ENCODE peak calls at places on chromosomes 1 and 21, in nine cellular contexts. Z is sigmoid colon, P is heart left ventricle, D is transverse colon, O is Peyer's patch, Q is HCT116, H is spleen, E is ovary, W is IMR-90. J is an unnamed sample.

GRCh38 chr1:30681782-30682181 is 41.6 kb downstream of the MATN1 start:
- DNase-seq in Z (peak), P (peak), D (no peak), O (peak), Q (no peak), H (no peak), E (no peak), W (no peak), J (no peak)

GRCh38 chr1:39159224-39160036 is 45.1 kb upstream of the MACF1 start:
- DNase-seq in Z (no peak), P (no peak), D (peak), O (no peak), Q (peak), H (no peak), E (no peak), W (peak), J (no peak)

GRCh38 chr1:79716481-79716880 is 710.0 kb upstream of the ADGRL4 start:
- DNase-seq in Z (no peak), P (no peak), D (no peak), O (no peak), Q (peak), H (no peak), E (no peak), W (peak), J (no peak)

GRCh38 chr1:56084242-56084641 is 495.1 kb downstream of the PLPP3 start:
- DNase-seq in Z (no peak), P (no peak), D (no peak), O (no peak), Q (no peak), H (no peak), E (no peak), W (no peak), J (no peak)

GRCh38 chr1:110916669-110917306 is 43.8 kb downstream of the CD53 start:
- DNase-seq in Z (no peak), P (no peak), D (no peak), O (no peak), Q (peak), H (no peak), E (no peak), W (peak), J (no peak)

GRCh38 chr1:4801192-4801924 is 146.9 kb downstream of the AJAP1 start:
- DNase-seq in Z (peak), P (peak), D (peak), O (peak), Q (no peak), H (peak), E (peak), W (no peak), J (peak)

GRCh38 chr1:218034464-218034863 is 250.6 kb upstream of the RRP15 start:
- DNase-seq in Z (no peak), P (no peak), D (no peak), O (no peak), Q (no peak), H (no peak), E (no peak), W (no peak), J (no peak)

GRCh38 chr1:184753608-184754478 is 815 bp downstream of the EDEM3 start:
- DNase-seq in Z (peak), P (peak), D (peak), O (no peak), Q (no peak), H (peak), E (no peak), W (peak), J (no peak)

GRCh38 chr1:194033646-194034045 is 847.2 kb upstream of the B3GALT2 start:
- DNase-seq in Z (no peak), P (no peak), D (no peak), O (no peak), Q (no peak), H (no peak), E (no peak), W (no peak), J (no peak)

GRCh38 chr1:2826316-2826715 is 24.8 kb upstream of the TTC34 start:
- DNase-seq in Z (no peak), P (peak), D (no peak), O (no peak), Q (no peak), H (no peak), E (no peak), W (no peak), J (no peak)

GRCh38 chr1:63825111-63825510 is 51.3 kb downstream of the ROR1 start:
- DNase-seq in Z (no peak), P (no peak), D (no peak), O (no peak), Q (no peak), H (no peak), E (no peak), W (no peak), J (no peak)

GRCh38 chr1:9989773-9990172 is 7.3 kb upstream of the RBP7 start:
- DNase-seq in Z (no peak), P (no peak), D (no peak), O (no peak), Q (no peak), H (peak), E (no peak), W (no peak), J (no peak)

GRCh38 chr1:207860531-207860930 is 50.4 kb downstream of the CD34 start:
- DNase-seq in Z (no peak), P (no peak), D (no peak), O (no peak), Q (no peak), H (no peak), E (no peak), W (no peak), J (no peak)

GRCh38 chr1:39360726-39361125 is 130.7 kb upstream of the BMP8A start:
- DNase-seq in Z (no peak), P (no peak), D (no peak), O (no peak), Q (no peak), H (no peak), E (no peak), W (no peak), J (no peak)

GRCh38 chr21:33634254-33634653 is 7.3 kb downstream of the CRYZL1 start:
- DNase-seq in Z (no peak), P (no peak), D (no peak), O (no peak), Q (no peak), H (no peak), E (no peak), W (no peak), J (no peak)

GRCh38 chr1:88973520-88974137 is 18.8 kb downstream of the KYAT3 start:
- DNase-seq in Z (no peak), P (no peak), D (no peak), O (no peak), Q (peak), H (no peak), E (no peak), W (peak), J (no peak)

GRCh38 chr1:203463469-203464062 is 12.0 kb upstream of the PRELP start:
- DNase-seq in Z (no peak), P (no peak), D (no peak), O (no peak), Q (no peak), H (no peak), E (peak), W (peak), J (no peak)

GRCh38 chr21:29771491-29772066 is 168.2 kb downstream of the GRIK1 start:
- DNase-seq in Z (no peak), P (no peak), D (no peak), O (no peak), Q (no peak), H (no peak), E (no peak), W (no peak), J (no peak)

GRCh38 chr1:156677616-156678596 is 699 bp upstream of the NES start:
- DNase-seq in Z (peak), P (peak), D (peak), O (no peak), Q (no peak), H (no peak), E (peak), W (peak), J (no peak)

GRCh38 chr1:230773396-230774033 is 26.3 kb downstream of the CAPN9 start:
- DNase-seq in Z (no peak), P (no peak), D (no peak), O (no peak), Q (no peak), H (no peak), E (no peak), W (no peak), J (no peak)

GRCh38 chr1:229005097-229005496 is 265.8 kb upstream of the RAB4A start:
- DNase-seq in Z (no peak), P (no peak), D (no peak), O (peak), Q (no peak), H (no peak), E (no peak), W (no peak), J (no peak)

GRCh38 chr1:26275580-26276431 is 4.1 kb upstream of the SH3BGRL3 start:
- DNase-seq in Z (peak), P (peak), D (peak), O (peak), Q (peak), H (peak), E (peak), W (peak), J (peak)
- TF ChIP-seq POLR2A in Z (no peak), P (no peak), D (peak), O (no peak), Q (no peak), H (no peak), E (no peak), W (no peak), J (peak)

GRCh38 chr1:32116531-32116930 is 8.7 kb downstream of the KPNA6 start:
- DNase-seq in Z (no peak), P (no peak), D (no peak), O (no peak), Q (no peak), H (no peak), E (no peak), W (no peak), J (no peak)
- H3K4me3 ChIP-seq in Z (no peak), P (no peak), D (no peak), O (no peak), Q (no peak), H (no peak), E (no peak), W (no peak), J (no peak)

DNA sequence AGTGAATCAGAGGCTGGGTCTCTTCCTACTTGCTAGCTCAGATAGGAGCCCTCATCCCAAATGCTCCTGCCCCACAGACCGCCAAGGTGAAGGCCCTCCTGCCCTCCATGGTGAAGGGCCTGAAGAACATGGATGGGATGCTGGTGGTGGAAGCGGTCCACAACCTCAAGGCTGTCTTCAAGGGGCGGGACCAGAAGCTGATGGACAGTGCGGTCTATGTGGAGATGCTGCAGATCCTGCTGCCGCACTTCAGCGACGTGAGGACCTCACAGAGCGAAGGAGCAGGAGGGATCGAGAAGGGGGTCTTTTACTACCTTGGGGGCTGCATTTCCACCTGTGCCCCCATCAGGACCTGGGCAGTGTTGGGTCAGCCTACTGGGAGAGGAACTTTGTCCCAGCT is 14.6 kb upstream of the TTC4 start:
- DNase-seq in Z (no peak), P (no peak), D (no peak), O (no peak), Q (no peak), H (no peak), E (no peak), W (no peak), J (no peak)
- TF ChIP-seq POLR2A in Z (no peak), P (no peak), D (no peak), O (no peak), Q (no peak), H (no peak), E (no peak), W (no peak), J (no peak)

DNA sequence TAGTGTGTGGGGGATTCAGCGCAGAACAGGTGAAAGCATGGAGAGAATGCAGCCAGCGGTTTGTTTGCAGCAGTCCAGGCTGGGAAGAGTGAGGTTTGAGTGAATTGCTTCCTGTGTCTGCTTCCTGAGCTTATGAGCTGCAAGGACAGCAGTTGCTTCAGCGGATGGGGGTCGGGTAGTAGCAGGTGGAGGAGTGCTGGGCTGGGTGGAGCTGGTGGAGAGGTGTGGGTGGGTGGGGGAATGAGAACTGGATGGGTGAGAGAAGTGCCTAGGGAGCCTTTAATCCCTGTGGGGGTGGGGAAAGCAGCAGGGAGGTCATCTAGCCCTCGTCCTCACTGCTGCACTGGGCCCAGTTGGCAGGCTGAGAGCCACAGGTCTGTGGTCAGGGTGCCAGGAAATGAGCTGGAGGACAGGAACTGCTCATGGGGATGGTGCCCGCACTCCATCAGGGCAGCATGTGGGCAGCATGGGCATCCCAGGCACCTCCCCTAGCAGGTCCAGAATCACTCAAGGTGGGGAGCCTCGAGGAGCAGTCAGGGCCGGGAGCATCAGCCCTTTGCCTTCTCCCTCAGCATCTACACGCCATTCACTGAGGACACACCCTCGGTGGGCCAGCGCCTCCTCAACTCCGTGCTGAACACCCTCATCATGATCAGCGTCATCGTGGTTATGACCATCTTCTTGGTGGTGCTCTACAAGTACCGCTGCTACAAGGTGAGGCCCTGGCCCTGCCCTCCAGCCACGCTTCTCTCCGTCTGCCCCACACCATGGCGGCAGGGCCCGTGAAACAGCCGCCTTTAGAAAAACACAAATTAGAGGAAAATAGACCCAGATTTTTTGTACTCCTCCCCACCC is 14.8 kb downstream of the PSEN2 start:
- DNase-seq in Z (no peak), P (no peak), D (no peak), O (no peak), Q (no peak), H (peak), E (no peak), W (no peak), J (no peak)
- H3K4me3 ChIP-seq in Z (no peak), P (no peak), D (no peak), O (no peak), Q (no peak), H (no peak), E (no peak), W (no peak), J (no peak)

J was measured in tibial nerve.